ENCODE peak calls at places on chromosomes 5 and 9, in four cellular contexts. T, Q, S and V are unnamed samples.

GRCh38 chr5:11854926-11855325 is 49.3 kb downstream of the CTNND2 start:
- DNase-seq in Q (no peak), S (no peak), T (no peak), V (no peak)

GRCh38 chr9:75046725-75047345 is 18.7 kb upstream of the CARNMT1 start:
- DNase-seq in S (no peak), T (no peak), Q (no peak), V (no peak)

GRCh38 chr5:58849995-58850667 is 267.3 kb downstream of the RAB3C start:
- DNase-seq in T (no peak), Q (peak), S (peak), V (no peak)

GRCh38 chr5:1765141-1765879 is 34.3 kb downstream of the MRPL36 start:
- DNase-seq in S (no peak), Q (no peak), T (peak), V (no peak)

GRCh38 chr9:16138961-16139441 is 586.2 kb downstream of the CCDC171 start:
- DNase-seq in S (no peak), T (no peak), Q (no peak), V (no peak)

GRCh38 chr5:171523781-171524180 is 104.3 kb downstream of the FGF18 start:
- DNase-seq in S (no peak), T (no peak), Q (no peak), V (no peak)

GRCh38 chr5:9543266-9543925 is 2.5 kb downstream of the SEMA5A start:
- DNase-seq in T (no peak), Q (no peak), S (no peak), V (no peak)

GRCh38 chr5:76709762-76710161 is 6.2 kb upstream of the F2R start:
- DNase-seq in S (no peak), Q (no peak), T (no peak), V (no peak)

GRCh38 chr9:110048976-110049698 is 158.8 kb downstream of the C9orf152 start:
- DNase-seq in S (peak), Q (no peak), T (no peak), V (no peak)

GRCh38 chr9:135126480-135127187 is 39.2 kb downstream of the OLFM1 start:
- DNase-seq in T (no peak), Q (no peak), S (no peak), V (peak)

GRCh38 chr9:129580211-129580915 is 40.5 kb downstream of the C9orf50 start:
- DNase-seq in S (no peak), Q (no peak), T (no peak), V (no peak)

GRCh38 chr9:81787747-81788632 is 98.6 kb upstream of the TLE1 start:
- DNase-seq in Q (peak), S (no peak), T (no peak), V (peak)

GRCh38 chr5:16934669-16935068 is 1.4 kb downstream of the MYO10 start:
- DNase-seq in S (no peak), T (no peak), Q (peak), V (no peak)

GRCh38 chr5:141969783-141970741 is 1.2 kb downstream of the RNF14 start:
- DNase-seq in T (no peak), Q (no peak), S (peak), V (no peak)

GRCh38 chr5:160438316-160439204 is 16.9 kb downstream of the PTTG1 start:
- DNase-seq in T (no peak), S (peak), Q (peak), V (no peak)

GRCh38 chr9:92384373-92384772 is 20.0 kb downstream of the OGN start:
- DNase-seq in Q (peak), S (no peak), T (no peak), V (no peak)

GRCh38 chr5:97101189-97101910 is 41.1 kb downstream of the LIX1 start:
- DNase-seq in S (no peak), T (no peak), Q (no peak), V (no peak)

GRCh38 chr9:14198544-14199510 is 115.1 kb downstream of the NFIB start:
- DNase-seq in T (peak), Q (peak), S (no peak), V (no peak)

GRCh38 chr9:129609486-129610192 is 11.3 kb downstream of the C9orf50 start:
- DNase-seq in T (no peak), S (peak), Q (no peak), V (peak)

GRCh38 chr9:76255781-76256455 is 138.3 kb downstream of the RFK start:
- DNase-seq in S (peak), T (no peak), Q (no peak), V (no peak)

GRCh38 chr9:1125741-1126140 is 75.6 kb downstream of the DMRT2 start:
- DNase-seq in S (no peak), T (no peak), Q (no peak), V (no peak)

GRCh38 chr5:125798311-125798710 is 624.9 kb upstream of the GRAMD2B start:
- DNase-seq in T (no peak), Q (peak), S (peak), V (no peak)

GRCh38 chr9:133349965-133350624 is 2.1 kb downstream of the RPL7A start:
- DNase-seq in S (no peak), Q (no peak), T (no peak), V (no peak)
- TF ChIP-seq POLR2A in S (no peak), Q (peak), T (no peak), V (no peak)

DNA sequence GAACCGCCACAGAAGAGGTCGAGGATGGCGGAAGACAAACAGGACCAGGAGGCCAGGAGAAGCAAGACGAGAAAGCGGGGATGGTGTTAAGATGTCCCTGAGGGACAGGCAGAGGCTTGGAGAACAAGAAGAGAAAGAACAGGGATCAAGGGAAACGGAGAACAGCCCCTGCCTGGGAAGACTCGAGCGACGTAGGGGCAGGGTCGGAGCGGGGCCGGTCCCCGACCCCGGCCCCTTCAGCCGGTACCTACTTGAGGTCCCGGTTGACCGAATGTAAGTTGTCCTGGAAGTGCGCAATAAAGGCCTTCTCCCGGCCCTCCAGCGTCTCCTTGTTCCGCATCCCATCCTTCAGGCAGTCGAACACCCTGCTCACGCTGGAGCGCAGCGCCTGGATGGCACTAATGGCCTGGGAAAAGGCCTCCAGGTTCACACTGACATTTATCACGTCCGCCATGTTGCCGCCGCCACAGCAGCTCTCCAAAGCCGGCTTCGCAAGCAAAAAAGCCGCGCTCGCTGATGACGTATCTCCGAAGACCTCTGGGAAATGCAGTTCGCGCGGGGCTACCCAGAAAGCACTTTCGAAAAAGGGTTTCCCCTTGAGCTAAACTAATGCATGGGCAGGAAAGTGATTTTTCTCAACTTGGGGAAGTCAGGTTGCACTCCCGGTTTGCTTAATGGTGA is at the start of gene MED27:
- DNase-seq in Q (peak), S (peak), T (peak), V (peak)
- TF ChIP-seq POLR2A in Q (peak), S (no peak), T (no peak), V (peak)

DNA sequence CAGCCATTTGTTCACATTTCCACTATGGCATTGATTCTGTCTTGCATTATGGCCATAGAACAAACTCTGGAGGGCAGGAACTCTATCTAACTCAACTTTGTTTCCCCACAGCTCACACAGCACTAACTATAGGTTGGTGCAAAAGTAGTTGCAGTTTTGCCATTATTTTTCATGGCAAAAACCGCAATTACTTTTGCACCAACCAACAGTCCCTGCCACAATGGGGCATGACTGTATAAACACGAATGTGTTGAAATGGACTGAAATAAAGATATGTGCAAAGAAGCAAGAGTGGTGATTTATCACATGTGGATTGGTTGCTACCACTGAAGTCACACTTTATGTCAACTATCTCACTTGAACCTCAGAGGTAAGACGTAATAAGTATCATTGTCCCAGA is 338.7 kb downstream of the NTRK2 start:
- DNase-seq in T (no peak), S (no peak), Q (no peak), V (no peak)
- TF ChIP-seq POLR2A in T (no peak), S (no peak), Q (no peak), V (no peak)

GRCh38 chr9:33161011-33161588 is 6.0 kb downstream of the B4GALT1 start:
- DNase-seq in Q (peak), T (peak), S (peak), V (peak)
- TF ChIP-seq POLR2A in Q (no peak), T (no peak), S (no peak), V (no peak)

DNA sequence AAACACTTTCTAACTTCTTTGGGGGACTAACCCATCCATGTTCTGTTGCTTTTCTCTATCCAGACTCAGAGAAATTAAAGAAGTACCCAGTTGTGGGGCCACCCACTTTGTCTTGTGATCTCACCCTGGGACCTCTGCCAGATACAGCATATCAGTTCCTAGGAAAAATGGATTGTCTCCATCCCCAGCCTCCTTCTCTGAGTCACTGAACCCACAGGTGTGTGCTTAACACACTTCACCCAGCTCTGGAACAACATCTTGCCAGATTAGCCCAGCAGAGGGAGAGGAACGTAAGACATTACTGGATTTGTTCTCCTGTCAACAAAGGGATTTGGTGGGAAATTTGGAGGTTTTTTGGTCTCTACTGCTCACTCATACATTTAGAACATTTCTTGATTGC is 19.2 kb downstream of the FAM240B start:
- DNase-seq in S (no peak), T (no peak), Q (no peak), V (no peak)
- TF ChIP-seq POLR2A in S (no peak), T (no peak), Q (no peak), V (no peak)

DNA sequence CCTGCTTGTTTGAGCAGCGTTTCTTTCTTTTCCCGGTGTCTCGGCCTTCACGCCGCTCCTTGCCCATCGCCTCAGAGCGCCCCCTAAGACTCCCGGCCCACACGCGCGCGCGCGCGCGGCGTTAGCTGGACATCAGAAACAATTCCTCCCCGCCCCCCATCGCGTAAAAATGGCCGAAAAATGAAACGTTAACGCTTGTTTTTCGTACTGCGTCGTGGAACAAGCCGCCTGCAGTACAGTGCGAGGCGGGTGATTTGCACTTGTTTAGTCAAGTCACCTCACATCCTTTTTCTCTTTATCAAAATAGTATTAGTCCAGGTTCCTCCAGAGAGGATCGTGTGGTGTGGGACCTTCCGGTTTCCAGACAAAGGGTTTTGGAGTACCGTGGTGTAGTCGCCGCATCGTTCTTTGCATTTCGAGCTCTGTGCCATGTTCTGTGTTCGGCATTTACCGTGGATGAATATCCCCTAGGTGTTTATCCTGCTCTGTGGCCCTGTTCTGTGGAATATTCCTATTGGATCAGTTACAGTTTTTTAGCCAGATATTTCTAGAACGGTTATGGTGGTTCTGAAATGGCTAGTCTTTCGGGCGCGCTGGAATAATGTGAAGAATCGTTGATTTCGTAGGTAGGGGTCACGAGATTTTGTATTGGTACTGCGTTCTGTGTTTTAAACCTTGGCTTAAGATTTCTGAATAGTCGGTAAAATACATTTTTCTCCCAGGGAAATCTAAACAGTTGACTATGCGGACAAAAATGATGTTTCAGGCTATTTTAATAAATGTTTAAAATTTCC is 1.0 kb downstream of the MATR3 start:
- DNase-seq in Q (peak), T (peak), S (peak), V (peak)
- TF ChIP-seq POLR2A in Q (peak), T (no peak), S (no peak), V (no peak)

GRCh38 chr5:139696894-139697658 is 48.9 kb downstream of the CXXC5 start:
- DNase-seq in Q (peak), T (no peak), S (peak), V (peak)
- TF ChIP-seq POLR2A in Q (no peak), T (no peak), S (no peak), V (peak)

DNA sequence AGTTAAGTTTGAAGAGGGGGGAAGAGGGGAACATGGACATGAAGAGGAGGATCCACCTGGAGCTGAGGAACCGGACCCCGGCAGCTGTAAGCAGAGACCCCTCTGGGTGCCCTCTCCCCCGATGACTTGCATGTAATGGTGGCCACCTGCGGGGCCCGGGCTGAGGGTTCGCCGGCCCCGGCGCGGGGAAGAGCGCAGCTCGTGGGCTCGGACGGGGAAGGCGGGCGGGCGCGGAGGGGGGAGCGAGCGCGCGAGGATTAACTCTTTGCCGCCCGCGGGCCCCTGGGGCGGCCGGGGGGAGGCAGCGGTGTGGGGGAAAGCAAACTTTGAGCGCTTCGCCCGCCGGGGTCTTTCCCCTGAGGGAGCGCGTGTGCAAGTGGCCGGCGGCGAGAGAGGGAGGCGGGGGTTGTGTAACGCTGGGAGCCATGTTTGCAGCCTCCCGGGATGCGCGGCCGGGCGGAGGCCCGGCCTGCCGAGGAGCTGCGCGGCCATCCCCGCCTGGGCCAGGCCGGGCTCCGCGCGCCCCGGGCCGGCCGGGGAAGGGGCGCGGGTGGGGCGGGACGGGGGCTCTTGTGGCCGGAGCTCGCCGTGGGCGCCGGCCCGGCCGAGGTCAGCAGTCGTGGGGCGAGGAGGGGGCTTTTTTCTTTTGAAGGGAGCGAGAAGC is 515 bp downstream of the ANP32B start:
- DNase-seq in T (peak), S (peak), Q (peak), V (peak)
- TF ChIP-seq POLR2A in T (no peak), S (no peak), Q (no peak), V (no peak)

GRCh38 chr9:34126207-34127034 is at the start of gene DCAF12:
- DNase-seq in Q (peak), S (peak), T (peak), V (peak)
- TF ChIP-seq POLR2A in Q (peak), S (peak), T (no peak), V (peak)